ENCODE peak calls at places on chromosome 7, in six cellular contexts. W, K, F, C, X and E are unnamed samples.

GRCh38 chr7:27154369-27154768 is 2.0 kb upstream of the HOXA3 start:
- DNase-seq in X (no peak), K (no peak), C (no peak), W (no peak), F (no peak), E (peak)

GRCh38 chr7:589781-590575 is 70.3 kb upstream of the PDGFA start:
- DNase-seq in K (no peak), X (no peak), C (no peak), W (no peak), F (no peak), E (no peak)

GRCh38 chr7:25790261-25790660 is 361.7 kb upstream of the NFE2L3 start:
- DNase-seq in C (no peak), K (no peak), F (no peak), W (peak), X (no peak), E (no peak)

GRCh38 chr7:452230-452751 is 67.4 kb downstream of the PDGFA start:
- DNase-seq in W (no peak), C (no peak), X (peak), K (no peak), F (no peak), E (no peak)

GRCh38 chr7:136940917-136941316 is 72.5 kb downstream of the CHRM2 start:
- DNase-seq in F (no peak), W (no peak), C (no peak), K (no peak), X (no peak), E (no peak)

GRCh38 chr7:150502519-150502918 is 12.2 kb upstream of the GIMAP7 start:
- DNase-seq in X (no peak), W (no peak), C (no peak), K (no peak), F (no peak), E (no peak)

GRCh38 chr7:139075031-139075652 is 34.4 kb downstream of the ZC3HAV1 start:
- DNase-seq in C (peak), F (peak), K (peak), W (peak), X (peak), E (peak)

GRCh38 chr7:74453321-74454011 is at the start of gene GTF2IRD1:
- DNase-seq in F (peak), C (peak), X (peak), K (peak), W (peak), E (peak)

GRCh38 chr7:187237-187927 is 5.0 kb upstream of the FAM20C start:
- DNase-seq in K (no peak), W (no peak), C (no peak), X (no peak), F (no peak), E (no peak)

GRCh38 chr7:49852619-49853462 is 79.4 kb downstream of the VWC2 start:
- DNase-seq in W (peak), F (peak), C (peak), K (no peak), X (peak), E (no peak)

GRCh38 chr7:141349804-141350203 is 201.4 kb upstream of the AGK start:
- DNase-seq in K (no peak), W (no peak), F (no peak), X (no peak), C (no peak), E (no peak)

GRCh38 chr7:41688012-41688625 is 14.8 kb downstream of the INHBA start:
- DNase-seq in C (peak), W (no peak), X (no peak), F (no peak), K (no peak), E (no peak)

GRCh38 chr7:86747698-86748097 is 104.0 kb downstream of the GRM3 start:
- DNase-seq in C (no peak), K (no peak), F (no peak), X (no peak), W (no peak), E (no peak)

GRCh38 chr7:126657137-126657536 is 595.6 kb downstream of the GRM8 start:
- DNase-seq in C (no peak), K (no peak), W (no peak), F (no peak), X (no peak), E (no peak)

GRCh38 chr7:44075296-44076075 is 6.8 kb downstream of the POLM start:
- DNase-seq in W (no peak), C (no peak), X (no peak), K (peak), F (no peak), E (no peak)

GRCh38 chr7:105205592-105206211 is 183.0 kb downstream of the SRPK2 start:
- DNase-seq in X (no peak), K (no peak), C (no peak), W (peak), F (no peak), E (no peak)

GRCh38 chr7:33556471-33556870 is 348.9 kb upstream of the BMPER start:
- DNase-seq in K (no peak), F (no peak), C (no peak), X (no peak), W (no peak), E (no peak)

GRCh38 chr7:99308461-99309074 is 17.1 kb upstream of the ARPC1A start:
- DNase-seq in W (peak), K (peak), C (peak), X (peak), F (no peak), E (no peak)

GRCh38 chr7:92360387-92360786 is 86.9 kb upstream of the GATAD1 start:
- DNase-seq in X (peak), K (no peak), W (peak), F (no peak), C (no peak), E (no peak)

GRCh38 chr7:94449151-94449725 is 54.5 kb downstream of the COL1A2 start:
- DNase-seq in K (no peak), X (peak), C (peak), F (no peak), W (peak), E (no peak)

GRCh38 chr7:77831953-77832352 is 33.4 kb downstream of the PHTF2 start:
- DNase-seq in F (no peak), X (no peak), C (no peak), K (no peak), W (no peak), E (no peak)

GRCh38 chr7:1022801-1023465 is 21.4 kb upstream of the GPR146 start:
- DNase-seq in C (no peak), F (no peak), W (no peak), X (no peak), K (no peak), E (no peak)

GRCh38 chr7:48251766-48252165 is 80.5 kb downstream of the ABCA13 start:
- DNase-seq in X (no peak), K (no peak), C (no peak), W (no peak), F (no peak), E (no peak)

GRCh38 chr7:14999331-14999730 is 96.8 kb upstream of the DGKB start:
- DNase-seq in C (no peak), K (no peak), X (no peak), F (no peak), W (no peak), E (no peak)

GRCh38 chr7:121205777-121206176 is 123.0 kb upstream of the WNT16 start:
- DNase-seq in F (no peak), W (no peak), C (no peak), K (no peak), X (no peak), E (no peak)

GRCh38 chr7:96021533-96021932 is 249.2 kb downstream of the DYNC1I1 start:
- DNase-seq in F (no peak), W (no peak), X (peak), K (no peak), C (peak), E (no peak)

GRCh38 chr7:135150072-135150782 is 2.4 kb downstream of the TMEM140 start:
- DNase-seq in K (no peak), X (no peak), C (no peak), W (no peak), F (no peak), E (no peak)

GRCh38 chr7:38932509-38933168 is 23.6 kb upstream of the VPS41 start:
- DNase-seq in W (peak), K (no peak), C (peak), X (peak), F (peak), E (no peak)

GRCh38 chr7:2710901-2711551 is 23.0 kb downstream of the AMZ1 start:
- DNase-seq in X (peak), C (peak), K (no peak), F (no peak), W (no peak), E (no peak)

GRCh38 chr7:21702303-21702702 is 159.5 kb downstream of the DNAH11 start:
- DNase-seq in F (no peak), W (no peak), K (no peak), C (no peak), X (no peak), E (no peak)

GRCh38 chr7:130988443-130988842 is 254.4 kb upstream of the KLF14 start:
- DNase-seq in X (peak), K (no peak), W (peak), C (peak), F (no peak), E (peak)

GRCh38 chr7:138239244-138239643 is 163.0 kb downstream of the AKR1D1 start:
- DNase-seq in F (no peak), C (no peak), K (no peak), W (peak), X (no peak), E (no peak)

GRCh38 chr7:25964483-25964961 is 187.5 kb upstream of the NFE2L3 start:
- DNase-seq in K (no peak), C (no peak), W (no peak), F (no peak), X (no peak), E (no peak)

GRCh38 chr7:30652951-30653641 is 29.2 kb downstream of the CRHR2 start:
- DNase-seq in X (no peak), W (no peak), K (peak), F (no peak), C (no peak), E (no peak)